ENCODE peak calls at places on chromosome 13, in five cellular contexts. S is GM23338, L is A549, B is GM12878, C is K562. O is an unnamed sample.

GRCh38 chr13:101098873-101099272 is 317.4 kb downstream of the NALCN start:
- DNase-seq in S (no peak), L (no peak), C (no peak), B (no peak), O (no peak)

GRCh38 chr13:54845351-54845965 is 1816.8 kb downstream of the OLFM4 start:
- DNase-seq in B (no peak), S (peak), C (no peak), L (no peak), O (no peak)

GRCh38 chr13:111187879-111188643 is 73.0 kb downstream of the ARHGEF7 start:
- DNase-seq in C (no peak), B (no peak), L (no peak), S (no peak), O (no peak)

GRCh38 chr13:44189085-44189484 is 184.5 kb upstream of the SERP2 start:
- DNase-seq in L (no peak), S (no peak), B (no peak), C (no peak), O (no peak)

GRCh38 chr13:65275838-65276630 is 1954.1 kb downstream of the PCDH9 start:
- DNase-seq in L (no peak), B (no peak), C (no peak), S (no peak), O (no peak)

GRCh38 chr13:99614465-99614885 is 113.2 kb downstream of the TM9SF2 start:
- DNase-seq in C (no peak), L (peak), B (no peak), S (peak), O (peak)

GRCh38 chr13:84497613-84498012 is 615.3 kb upstream of the SLITRK1 start:
- DNase-seq in C (no peak), S (no peak), B (no peak), L (no peak), O (no peak)

GRCh38 chr13:101149735-101150380 is 266.4 kb downstream of the NALCN start:
- DNase-seq in S (peak), B (no peak), C (no peak), L (peak), O (no peak)

GRCh38 chr13:107819071-107819470 is 396.3 kb downstream of the LIG4 start:
- DNase-seq in C (no peak), L (no peak), B (no peak), S (no peak), O (no peak)

GRCh38 chr13:82698941-82699340 is 1183.3 kb downstream of the SLITRK1 start:
- DNase-seq in C (no peak), L (no peak), B (no peak), S (peak), O (no peak)

GRCh38 chr13:75636339-75637095 is 387 bp downstream of the LMO7 start:
- DNase-seq in B (no peak), L (no peak), C (peak), S (peak), O (peak)

GRCh38 chr13:93714171-93714570 is 487.6 kb downstream of the GPC6 start:
- DNase-seq in S (no peak), L (no peak), C (no peak), B (no peak), O (no peak)

GRCh38 chr13:30744056-30744684 is 8.8 kb downstream of the ALOX5AP start:
- DNase-seq in L (peak), S (no peak), C (no peak), B (peak), O (peak)

GRCh38 chr13:75621147-75621546 is 15.0 kb upstream of the LMO7 start:
- DNase-seq in C (no peak), L (no peak), B (no peak), S (no peak), O (no peak)

GRCh38 chr13:50531917-50532899 is 311.3 kb downstream of the DLEU7 start:
- DNase-seq in L (no peak), C (no peak), S (no peak), B (no peak), O (no peak)
- TF ChIP-seq JUNB in L (no peak), C (no peak), S (no peak), B (no peak), O (no peak)

GRCh38 chr13:51907040-51907732 is 45.4 kb downstream of the CCDC70 start:
- DNase-seq in S (no peak), B (no peak), C (no peak), L (no peak), O (no peak)
- TF ChIP-seq JUNB in S (no peak), B (no peak), C (no peak), L (no peak), O (no peak)

GRCh38 chr13:37595162-37595561 is 3.4 kb downstream of the POSTN start:
- DNase-seq in C (no peak), S (peak), B (no peak), L (no peak), O (no peak)

GRCh38 chr13:37597477-37597876 is 1.1 kb downstream of the POSTN start:
- DNase-seq in S (no peak), C (no peak), L (no peak), B (no peak), O (no peak)

GRCh38 chr13:37598572-37598971 is at the start of gene POSTN:
- DNase-seq in B (no peak), L (no peak), C (no peak), S (no peak), O (no peak)

GRCh38 chr13:37602743-37603381 is 4.3 kb upstream of the POSTN start:
- DNase-seq in L (no peak), S (no peak), B (no peak), C (no peak), O (peak)

DNA sequence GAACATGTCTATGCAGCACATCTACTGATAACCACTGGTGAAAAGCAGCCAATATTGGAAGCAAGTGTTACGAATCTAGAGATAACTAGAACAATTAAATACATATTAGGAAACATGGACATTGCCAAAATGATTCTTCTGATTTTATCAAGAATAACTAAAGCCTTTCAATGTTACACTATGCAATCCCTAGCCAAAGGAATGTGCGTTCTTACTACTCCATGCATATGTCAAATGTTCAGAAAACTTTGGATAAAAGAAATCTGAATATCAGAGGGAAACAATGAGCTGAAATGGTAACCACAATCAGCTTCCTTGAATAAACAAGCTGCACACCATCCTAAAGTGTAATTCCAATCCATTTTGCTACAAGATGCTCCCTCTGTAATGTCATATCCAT is 941 bp upstream of the POSTN start:
- DNase-seq in B (no peak), C (no peak), S (no peak), L (no peak), O (no peak)
- TF ChIP-seq JUNB in B (no peak), C (no peak), S (no peak), L (no peak), O (no peak)

GRCh38 chr13:45367995-45368394 is 27.0 kb upstream of the TPT1 start:
- DNase-seq in S (no peak), B (no peak), L (no peak), C (no peak), O (no peak)

GRCh38 chr13:45365558-45365885 is 24.5 kb upstream of the TPT1 start:
- DNase-seq in S (no peak), L (no peak), B (no peak), C (no peak), O (no peak)

GRCh38 chr13:45369116-45369515 is 28.1 kb upstream of the TPT1 start:
- DNase-seq in C (no peak), S (no peak), L (no peak), B (no peak), O (no peak)

GRCh38 chr13:45368571-45368970 is 27.6 kb upstream of the TPT1 start:
- DNase-seq in B (no peak), S (no peak), C (no peak), L (no peak), O (no peak)

DNA sequence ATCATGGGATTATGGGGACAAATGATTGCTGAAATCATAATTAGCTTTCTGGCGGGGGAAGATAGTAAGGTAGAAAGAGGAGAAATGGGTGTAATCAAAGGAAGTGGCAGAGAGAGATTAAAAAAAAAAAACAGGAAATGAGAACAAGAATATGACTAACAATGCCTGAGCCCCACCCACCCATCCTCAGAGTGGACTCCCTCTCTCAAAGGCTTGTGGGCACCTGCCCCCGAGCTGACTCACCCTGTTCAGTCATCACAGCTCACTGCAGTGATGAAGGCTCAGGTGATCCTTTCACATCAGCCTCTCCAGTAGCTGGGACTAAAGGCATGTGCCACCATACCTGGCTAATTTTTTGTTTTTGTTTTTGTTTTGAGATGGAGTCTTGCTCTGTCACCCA is 26.4 kb upstream of the TPT1 start:
- DNase-seq in B (peak), S (peak), L (peak), C (peak), O (peak)
- TF ChIP-seq JUNB in B (peak), S (no peak), L (no peak), C (no peak), O (no peak)

DNA sequence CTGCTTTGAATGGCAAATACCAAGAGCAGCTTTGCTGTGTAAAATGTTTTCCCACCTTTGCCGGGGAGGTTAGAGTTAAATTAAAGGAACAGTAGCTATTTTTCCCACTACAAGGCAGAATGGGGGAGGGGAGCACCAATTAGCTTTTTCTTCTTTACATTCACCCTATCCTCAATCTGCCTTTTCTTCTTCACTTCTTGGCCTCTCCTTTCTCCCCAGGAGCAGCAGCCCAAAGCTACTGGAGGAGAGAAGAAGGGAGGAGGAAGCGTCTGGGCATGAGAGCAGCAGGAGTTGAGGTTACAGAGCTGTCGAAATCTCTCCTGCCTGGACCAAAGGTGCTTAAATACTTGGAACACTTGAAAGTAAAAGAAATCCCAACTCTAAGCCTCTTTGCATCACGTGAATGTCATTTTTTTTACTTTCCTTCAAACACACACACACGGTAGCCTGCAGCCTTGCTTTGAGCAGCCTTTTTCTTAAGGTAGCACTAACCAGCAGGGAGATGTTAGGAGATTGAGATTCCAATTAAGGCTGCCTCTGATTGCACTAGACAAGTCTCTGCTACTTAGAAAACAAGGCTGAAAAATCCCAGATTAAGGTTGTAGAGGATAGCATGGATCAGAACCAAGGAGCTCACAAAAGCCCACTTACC is 38.9 kb upstream of the WASF3 start:
- DNase-seq in S (peak), L (no peak), B (no peak), C (no peak), O (no peak)
- TF ChIP-seq JUNB in S (no peak), L (no peak), B (no peak), C (no peak), O (no peak)

DNA sequence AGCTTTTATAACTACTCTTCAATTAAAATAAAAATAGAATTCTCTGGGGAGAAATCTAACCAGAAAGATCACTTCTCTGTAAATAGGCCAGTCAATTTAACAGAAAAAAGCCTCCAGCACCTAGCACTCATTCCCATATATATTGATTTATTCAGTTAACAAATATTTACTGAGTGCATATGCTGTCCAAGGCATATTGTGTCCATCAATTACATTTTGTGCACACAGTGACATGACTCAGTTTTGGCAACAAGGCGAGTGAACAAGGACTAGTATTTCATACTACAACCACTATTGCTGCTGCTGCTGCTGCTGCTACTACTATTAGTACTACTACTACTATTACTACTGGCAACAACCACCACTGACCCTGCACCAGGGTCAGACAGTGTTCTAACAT is 307.0 kb downstream of the RFC3 start:
- DNase-seq in S (no peak), L (no peak), B (no peak), C (no peak), O (peak)
- TF ChIP-seq JUNB in S (no peak), L (no peak), B (no peak), C (no peak), O (no peak)

GRCh38 chr13:95195146-95195545 is 106.1 kb downstream of the ABCC4 start:
- DNase-seq in L (no peak), C (no peak), S (no peak), B (no peak), O (no peak)

GRCh38 chr13:95197548-95197947 is 103.7 kb downstream of the ABCC4 start:
- DNase-seq in C (no peak), L (no peak), B (no peak), S (no peak), O (no peak)

GRCh38 chr13:95201814-95202521 is 99.3 kb downstream of the ABCC4 start:
- DNase-seq in B (no peak), S (no peak), L (no peak), C (no peak), O (no peak)

GRCh38 chr13:95204231-95204765 is 97.0 kb downstream of the ABCC4 start:
- DNase-seq in L (no peak), C (no peak), B (no peak), S (no peak), O (no peak)

DNA sequence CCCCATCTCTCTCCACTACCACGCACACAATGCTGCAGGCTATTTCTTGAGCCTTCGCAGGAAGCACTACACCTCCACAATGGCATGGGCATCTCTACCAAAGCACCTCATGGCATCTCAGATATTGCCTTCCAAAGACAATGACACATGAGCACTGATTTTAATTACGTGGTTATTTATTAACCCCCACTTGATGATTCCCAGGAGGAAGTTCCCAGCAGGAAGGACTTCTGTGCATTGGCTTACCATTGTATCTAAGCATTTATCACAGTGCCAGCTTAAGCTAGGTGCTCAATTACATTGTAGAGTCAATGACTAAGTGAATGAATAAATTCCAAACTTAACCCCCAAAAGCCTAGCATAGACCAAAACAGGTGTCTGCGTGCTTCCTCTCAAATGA is 101.4 kb downstream of the ABCC4 start:
- DNase-seq in C (no peak), L (no peak), B (no peak), S (no peak), O (no peak)
- TF ChIP-seq JUNB in C (no peak), L (no peak), B (no peak), S (no peak), O (no peak)

GRCh38 chr13:92272177-92272576 is 873.8 kb downstream of the GPC5 start:
- DNase-seq in S (no peak), B (no peak), L (no peak), C (no peak), O (no peak)
- TF ChIP-seq JUNB in S (no peak), B (no peak), L (no peak), C (no peak), O (no peak)

DNA sequence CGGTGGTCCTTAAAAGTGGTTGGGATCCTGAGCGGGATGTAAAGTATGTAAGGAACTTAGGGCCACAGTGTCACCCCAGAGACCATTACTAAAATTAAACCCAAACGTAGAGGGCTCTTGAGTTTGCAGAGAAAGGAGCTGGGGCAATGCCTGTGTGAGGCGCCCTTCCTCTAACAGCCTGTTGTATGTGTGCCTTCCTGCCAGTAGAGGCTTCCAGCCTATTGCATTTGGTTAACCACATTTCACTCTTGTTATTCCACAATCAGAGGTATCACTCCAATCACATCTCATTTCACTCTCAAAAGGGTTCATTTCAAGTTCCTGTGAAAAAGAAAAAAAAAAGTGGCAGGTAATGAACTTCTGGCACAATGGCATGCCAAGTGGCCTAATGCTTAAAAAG is 29.4 kb downstream of the DIAPH3 start:
- DNase-seq in L (no peak), C (no peak), S (peak), B (no peak), O (no peak)
- TF ChIP-seq JUNB in L (no peak), C (no peak), S (no peak), B (no peak), O (no peak)

GRCh38 chr13:24681930-24682329 is 1.7 kb downstream of the ATP12A start:
- DNase-seq in L (no peak), S (no peak), B (no peak), C (no peak), O (no peak)

GRCh38 chr13:24680921-24681585 is 845 bp downstream of the ATP12A start:
- DNase-seq in S (peak), L (no peak), B (no peak), C (no peak), O (no peak)

GRCh38 chr13:24682353-24682752 is 2.1 kb downstream of the ATP12A start:
- DNase-seq in S (no peak), L (no peak), B (no peak), C (no peak), O (no peak)

GRCh38 chr13:24679686-24680085 is 522 bp upstream of the ATP12A start:
- DNase-seq in S (no peak), C (no peak), B (no peak), L (no peak), O (no peak)

DNA sequence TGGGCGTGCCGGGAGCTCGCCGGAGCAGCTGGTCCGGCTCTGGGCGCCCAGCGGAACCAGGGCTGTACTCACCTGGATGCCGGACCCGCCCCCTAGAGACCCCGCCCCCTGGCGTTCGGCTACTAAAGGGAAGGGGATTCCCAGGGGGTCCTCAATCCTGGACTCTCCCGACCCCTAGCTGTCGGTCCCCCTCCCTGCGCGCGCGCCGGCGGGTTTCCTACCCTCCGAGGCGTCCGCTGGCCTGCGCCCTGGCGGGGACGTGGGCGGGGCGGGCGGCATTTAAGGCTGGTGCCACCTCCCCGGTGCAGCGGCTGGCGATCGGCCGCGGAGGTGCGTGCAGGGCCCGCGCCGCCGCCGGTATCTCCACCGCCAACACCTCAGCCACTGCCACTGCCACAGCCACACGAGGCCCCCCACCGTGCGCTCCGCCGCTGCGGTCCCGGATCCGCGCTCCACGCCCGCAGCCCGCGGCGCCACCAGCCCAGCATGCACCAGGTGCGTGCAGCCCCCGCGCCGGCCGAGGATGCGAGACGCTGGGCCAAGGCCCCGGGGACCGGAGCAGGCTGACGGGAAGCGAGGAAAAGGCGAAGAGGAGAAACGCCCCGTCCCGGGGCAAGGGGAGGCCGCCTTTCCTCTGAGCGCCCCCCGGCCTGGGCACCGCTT is at the start of gene ATP12A:
- DNase-seq in L (no peak), B (no peak), C (no peak), S (peak), O (no peak)
- TF ChIP-seq JUNB in L (no peak), B (no peak), C (no peak), S (no peak), O (no peak)